ENCODE peak calls at places on chromosomes 5 and 9, in eight cellular contexts. S, Z, Q, K, A, C, X and H are unnamed samples.

GRCh38 chr5:56561-57290 is 35.2 kb upstream of the PLEKHG4B start:
- DNase-seq in S (peak), Z (no peak), Q (no peak), K (no peak), A (peak), C (no peak), X (no peak), H (peak)

GRCh38 chr9:124210697-124211096 is 47.1 kb upstream of the NEK6 start:
- DNase-seq in S (no peak), Z (no peak), Q (peak), K (peak), A (peak), C (no peak), X (no peak), H (no peak)

GRCh38 chr5:63860379-63860778 is 101.9 kb downstream of the HTR1A start:
- DNase-seq in S (no peak), Z (no peak), Q (no peak), K (no peak), A (no peak), C (no peak), X (no peak), H (no peak)

GRCh38 chr5:103498800-103499199 is 63.8 kb downstream of the NUDT12 start:
- DNase-seq in S (no peak), Z (no peak), Q (no peak), K (no peak), A (no peak), C (no peak), X (no peak), H (no peak)

GRCh38 chr5:169706758-169707450 is 69.8 kb downstream of the DOCK2 start:
- DNase-seq in S (no peak), Z (no peak), Q (no peak), K (peak), A (no peak), C (no peak), X (no peak), H (peak)

GRCh38 chr9:113462781-113463286 is 693 bp upstream of the RGS3 start:
- DNase-seq in S (no peak), Z (no peak), Q (no peak), K (no peak), A (no peak), C (no peak), X (peak), H (no peak)

GRCh38 chr9:109297899-109298298 is 23.0 kb downstream of the EPB41L4B start:
- DNase-seq in S (no peak), Z (no peak), Q (no peak), K (peak), A (no peak), C (no peak), X (no peak), H (peak)

GRCh38 chr5:138230261-138230660 is 17.1 kb upstream of the CDC23 start:
- DNase-seq in S (no peak), Z (no peak), Q (no peak), K (no peak), A (no peak), C (no peak), X (peak), H (no peak)

GRCh38 chr5:61283480-61283879 is 48.6 kb upstream of the ZSWIM6 start:
- DNase-seq in S (no peak), Z (no peak), Q (no peak), K (no peak), A (no peak), C (no peak), X (no peak), H (no peak)

GRCh38 chr5:66498791-66499207 is 97.4 kb upstream of the MAST4 start:
- DNase-seq in S (peak), Z (no peak), Q (peak), K (no peak), A (peak), C (no peak), X (no peak), H (peak)

GRCh38 chr5:68178579-68178978 is 37.0 kb upstream of the PIK3R1 start:
- DNase-seq in S (no peak), Z (no peak), Q (no peak), K (peak), A (no peak), C (no peak), X (no peak), H (peak)

GRCh38 chr9:108521063-108521462 is 334.7 kb downstream of the ACTL7B start:
- DNase-seq in S (no peak), Z (no peak), Q (no peak), K (peak), A (no peak), C (no peak), X (no peak), H (peak)

GRCh38 chr9:95462419-95463121 is 54.2 kb downstream of the PTCH1 start:
- DNase-seq in S (peak), Z (peak), Q (peak), K (peak), A (peak), C (no peak), X (no peak), H (peak)

GRCh38 chr9:136244116-136244775 is 1.4 kb downstream of the QSOX2 start:
- DNase-seq in S (no peak), Z (peak), Q (peak), K (no peak), A (peak), C (no peak), X (no peak), H (no peak)

GRCh38 chr9:109107402-109108240 is 12.1 kb downstream of the TMEM245 start:
- DNase-seq in S (peak), Z (peak), Q (no peak), K (peak), A (no peak), C (no peak), X (no peak), H (peak)

GRCh38 chr9:82081507-82081906 is 92.9 kb downstream of the SPATA31D1 start:
- DNase-seq in S (no peak), Z (no peak), Q (no peak), K (no peak), A (no peak), C (no peak), X (no peak), H (no peak)

GRCh38 chr5:126499742-126500396 is 76.7 kb downstream of the GRAMD2B start:
- DNase-seq in S (peak), Z (peak), Q (peak), K (no peak), A (peak), C (no peak), X (no peak), H (no peak)

GRCh38 chr9:133701321-133701980 is 36.7 kb downstream of the SARDH start:
- DNase-seq in S (no peak), Z (peak), Q (no peak), K (no peak), A (no peak), C (no peak), X (no peak), H (no peak)

GRCh38 chr9:97593960-97594359 is 39.2 kb downstream of the TSTD2 start:
- DNase-seq in S (no peak), Z (no peak), Q (no peak), K (no peak), A (no peak), C (no peak), X (no peak), H (no peak)

GRCh38 chr5:115671939-115672338 is 46.1 kb upstream of the TMED7 start:
- DNase-seq in S (no peak), Z (no peak), Q (no peak), K (no peak), A (no peak), C (no peak), X (no peak), H (peak)

GRCh38 chr9:98087420-98088354 is 31.2 kb downstream of the NANS start:
- DNase-seq in S (no peak), Z (peak), Q (peak), K (peak), A (peak), C (no peak), X (no peak), H (peak)

GRCh38 chr5:39218482-39219381 is 631 bp downstream of the FYB1 start:
- DNase-seq in S (no peak), Z (no peak), Q (no peak), K (no peak), A (no peak), C (no peak), X (no peak), H (no peak)

GRCh38 chr5:141100243-141100805 is at the start of gene PCDHB3:
- DNase-seq in S (peak), Z (peak), Q (no peak), K (no peak), A (no peak), C (peak), X (no peak), H (no peak)

GRCh38 chr9:114233806-114234205 is 78.5 kb downstream of the COL27A1 start:
- DNase-seq in S (no peak), Z (no peak), Q (no peak), K (no peak), A (no peak), C (no peak), X (peak), H (no peak)

GRCh38 chr5:16656561-16657191 is 39.9 kb upstream of the RETREG1 start:
- DNase-seq in S (no peak), Z (no peak), Q (no peak), K (peak), A (no peak), C (no peak), X (no peak), H (no peak)

GRCh38 chr9:91273853-91274552 is 87.7 kb downstream of the AUH start:
- DNase-seq in S (no peak), Z (no peak), Q (peak), K (peak), A (peak), C (no peak), X (no peak), H (peak)

GRCh38 chr5:169577966-169578365 is 5.6 kb upstream of the SPDL1 start:
- DNase-seq in S (peak), Z (no peak), Q (no peak), K (no peak), A (no peak), C (no peak), X (no peak), H (no peak)

GRCh38 chr9:72872718-72873117 is 80.1 kb downstream of the ALDH1A1 start:
- DNase-seq in S (no peak), Z (no peak), Q (no peak), K (no peak), A (no peak), C (no peak), X (no peak), H (no peak)

GRCh38 chr9:72873456-72873855 is 79.4 kb downstream of the ALDH1A1 start:
- DNase-seq in S (no peak), Z (no peak), Q (no peak), K (no peak), A (no peak), C (no peak), X (no peak), H (no peak)

GRCh38 chr9:72875221-72875620 is 77.6 kb downstream of the ALDH1A1 start:
- DNase-seq in S (no peak), Z (no peak), Q (no peak), K (no peak), A (no peak), C (no peak), X (no peak), H (no peak)

GRCh38 chr9:72874344-72874743 is 78.5 kb downstream of the ALDH1A1 start:
- DNase-seq in S (no peak), Z (no peak), Q (no peak), K (no peak), A (no peak), C (no peak), X (no peak), H (no peak)

DNA sequence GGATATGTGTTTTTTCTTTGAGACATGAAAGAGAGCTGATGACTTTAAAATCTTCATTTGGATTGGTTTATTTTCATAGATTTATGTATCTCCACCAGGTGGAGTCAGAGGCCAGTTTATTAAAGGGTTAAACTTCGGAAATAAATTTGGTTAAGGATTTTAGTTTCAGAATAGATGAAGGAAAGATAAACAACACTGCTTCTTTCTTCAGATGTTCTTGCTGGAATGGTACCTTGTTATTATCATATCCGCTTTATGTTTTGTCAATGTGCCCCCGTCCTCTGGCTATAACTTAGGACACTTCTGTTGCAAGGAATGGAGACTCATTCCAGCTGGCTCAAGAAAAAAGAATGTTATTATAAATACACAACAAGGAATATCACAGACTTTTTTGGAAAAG is 81.2 kb downstream of the ALDH1A1 start:
- DNase-seq in S (no peak), Z (no peak), Q (no peak), K (no peak), A (no peak), C (no peak), X (no peak), H (no peak)
- TF ChIP-seq CTCF in S (no peak), Z (no peak), Q (no peak), K (peak), A (peak), C (no peak), X (peak), H (peak)

DNA sequence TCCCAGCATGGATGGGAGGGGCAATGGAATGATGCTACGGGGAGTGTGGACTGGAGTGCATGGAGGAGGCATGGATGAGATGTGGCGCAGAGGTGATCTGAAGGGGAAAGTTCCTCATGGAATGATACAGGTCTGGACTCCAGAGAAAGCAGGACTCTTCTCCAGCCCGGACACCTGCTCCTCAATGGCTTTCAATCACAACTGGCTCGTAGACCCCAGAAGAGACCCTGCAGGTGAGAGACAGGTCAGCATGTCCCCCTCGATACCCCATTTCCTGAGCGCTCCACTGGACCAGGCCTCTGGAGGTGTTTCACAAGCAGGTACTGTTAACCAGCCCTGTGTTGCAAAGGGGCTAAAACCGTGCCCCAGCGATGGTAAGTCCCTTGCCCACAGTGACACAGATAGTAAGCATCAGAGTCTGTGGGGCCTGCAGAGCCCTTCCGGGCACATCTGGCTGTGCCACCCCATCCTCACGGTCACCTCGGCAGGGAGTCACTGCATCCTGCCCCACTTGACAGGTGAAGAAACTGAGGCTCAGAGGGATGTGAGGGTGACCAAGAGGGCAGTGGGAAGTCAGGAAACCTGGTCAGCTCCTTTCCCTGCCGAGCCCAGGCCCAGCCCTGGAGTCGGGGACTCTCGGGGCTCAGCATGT is 5.5 kb upstream of the DPM2 start:
- DNase-seq in S (no peak), Z (no peak), Q (no peak), K (no peak), A (no peak), C (no peak), X (no peak), H (no peak)
- TF ChIP-seq CTCF in S (no peak), Z (no peak), Q (no peak), K (no peak), A (no peak), C (no peak), X (no peak), H (no peak)

DNA sequence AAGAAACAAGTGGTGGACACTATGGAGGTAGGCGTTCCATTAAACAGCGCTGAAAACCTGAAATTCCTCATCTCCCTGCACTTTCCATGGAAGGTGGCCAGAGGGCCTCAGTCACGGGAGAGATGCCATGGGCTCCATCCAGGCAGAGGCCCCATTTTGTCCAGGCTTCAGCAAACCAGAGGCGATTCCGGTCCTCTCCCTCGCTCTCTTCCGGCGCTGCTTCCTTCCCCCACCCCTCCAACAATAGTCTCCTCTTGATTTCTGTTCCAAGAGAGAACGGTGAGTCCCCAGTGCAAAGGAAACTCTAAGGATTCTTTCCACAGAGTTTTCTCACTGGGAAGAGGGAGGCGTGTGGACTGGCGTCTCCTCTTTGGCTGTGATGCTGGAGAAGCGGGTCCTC is 7.5 kb downstream of the ZNF366 start:
- DNase-seq in S (no peak), Z (no peak), Q (no peak), K (no peak), A (no peak), C (no peak), X (peak), H (no peak)
- TF ChIP-seq CTCF in S (no peak), Z (no peak), Q (no peak), K (no peak), A (no peak), C (no peak), X (no peak), H (no peak)

GRCh38 chr5:175572922-175573321 is 84.9 kb upstream of the HRH2 start:
- DNase-seq in S (no peak), Z (no peak), Q (no peak), K (peak), A (no peak), C (no peak), X (no peak), H (peak)

GRCh38 chr5:175564716-175565115 is 86.4 kb downstream of the SFXN1 start:
- DNase-seq in S (no peak), Z (no peak), Q (no peak), K (no peak), A (no peak), C (no peak), X (no peak), H (no peak)

GRCh38 chr5:175566697-175567096 is 88.3 kb downstream of the SFXN1 start:
- DNase-seq in S (no peak), Z (no peak), Q (no peak), K (no peak), A (no peak), C (no peak), X (no peak), H (no peak)

GRCh38 chr5:175569701-175570100 is 88.2 kb upstream of the HRH2 start:
- DNase-seq in S (no peak), Z (no peak), Q (no peak), K (no peak), A (no peak), C (no peak), X (no peak), H (no peak)

DNA sequence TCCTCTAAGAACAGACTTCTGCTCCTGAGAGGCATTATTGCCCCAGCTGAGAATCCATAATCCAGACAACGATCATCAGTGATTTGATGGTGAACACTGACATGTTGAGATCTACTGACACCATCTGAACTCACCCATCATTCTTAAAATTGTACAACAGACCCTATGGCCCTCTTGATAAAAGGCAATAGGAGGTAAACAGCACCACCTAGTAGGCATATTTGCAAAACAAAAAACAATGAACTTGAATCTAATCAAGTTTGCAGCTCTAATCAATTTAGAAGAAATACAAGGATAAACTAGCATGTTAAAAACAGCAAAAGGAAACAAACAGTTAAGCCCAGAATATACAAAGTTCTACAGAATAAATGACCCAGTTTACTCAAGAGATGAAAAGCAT is 89.6 kb downstream of the SFXN1 start:
- DNase-seq in S (no peak), Z (no peak), Q (no peak), K (no peak), A (no peak), C (no peak), X (no peak), H (no peak)
- TF ChIP-seq CTCF in S (no peak), Z (no peak), Q (no peak), K (no peak), A (no peak), C (no peak), X (peak), H (no peak)

DNA sequence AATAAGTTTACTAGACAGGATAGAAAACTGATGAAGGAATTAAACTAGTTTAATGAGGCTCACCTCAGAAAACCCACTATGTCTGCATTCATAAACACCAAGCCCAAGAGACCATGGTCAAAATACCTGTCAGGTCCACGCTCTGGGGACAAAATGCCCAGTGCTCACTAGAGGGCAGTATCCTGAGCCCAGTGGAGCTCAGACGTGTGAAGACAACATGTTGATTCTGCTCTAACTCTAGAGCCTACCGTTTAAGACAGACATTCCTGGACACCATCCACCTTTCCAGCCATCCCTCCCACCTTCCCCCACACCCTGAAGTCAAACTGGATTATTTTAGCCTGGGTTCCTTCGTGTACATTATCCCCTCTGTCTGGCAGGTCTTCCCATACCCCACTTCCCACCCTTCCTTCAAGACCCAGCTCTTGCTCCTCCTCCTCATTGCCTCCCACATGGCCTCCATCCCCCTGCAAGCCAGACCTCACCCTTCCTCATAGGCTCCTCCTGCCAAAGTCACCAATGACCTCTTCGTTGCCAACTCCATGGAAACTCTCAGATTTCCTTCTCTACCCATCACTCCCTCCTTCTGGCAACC is 142.3 kb upstream of the FSTL4 start:
- DNase-seq in S (peak), Z (peak), Q (peak), K (peak), A (peak), C (no peak), X (no peak), H (peak)
- TF ChIP-seq CTCF in S (peak), Z (peak), Q (peak), K (peak), A (peak), C (no peak), X (peak), H (peak)

DNA sequence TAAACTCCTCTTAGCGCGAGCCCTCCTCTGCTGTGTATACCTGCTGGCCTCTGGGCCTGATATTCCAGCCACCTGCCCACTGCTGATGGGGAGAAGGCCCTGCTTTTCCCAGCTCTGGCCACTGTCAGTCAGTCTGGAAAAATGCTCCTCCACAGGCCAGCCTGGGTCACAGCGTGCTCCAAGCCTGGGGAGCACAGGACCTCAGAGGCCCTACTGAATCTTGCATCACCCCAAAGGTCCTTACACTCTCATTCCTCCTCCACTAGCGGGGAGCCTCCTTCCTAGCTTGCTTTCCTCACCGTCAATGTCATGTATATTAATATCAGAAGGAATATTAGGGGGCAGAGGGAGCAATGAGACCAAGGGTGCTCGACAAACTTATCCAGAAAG is 73.7 kb downstream of the SHB start:
- DNase-seq in S (no peak), Z (no peak), Q (no peak), K (no peak), A (no peak), C (no peak), X (no peak), H (no peak)
- TF ChIP-seq CTCF in S (no peak), Z (no peak), Q (no peak), K (no peak), A (no peak), C (no peak), X (no peak), H (no peak)